ENCODE peak calls at places on chromosomes 16 and 17, in eight cellular contexts. One of them, this sample, is unnamed.

GRCh38 chr17:81460856-81461460 is 51.6 kb downstream of the ACTG1 start:
- DNase-seq in substantia nigra: no peak
- DNase-seq in nucleus accumbens: no peak
- DNase-seq in HTR-8/SVneo: no peak
- DNase-seq in activated CD8-positive, alpha-beta memory T cell treated with anti-CD3 and anti-CD28 coated beads for 1 hour: no peak
- DNase-seq in amygdala: no peak
- DNase-seq in stimulated activated CD8-positive, alpha-beta memory T cell treated with anti-CD3 and anti-CD28 coated beads, Interleukin-4, amount 100 ng/mL, for 1 hour: no peak
- DNase-seq in CD8-positive, alpha-beta T cell: no peak
- DNase-seq in this sample: no peak

GRCh38 chr17:14688134-14688533 is 387.3 kb downstream of the HS3ST3B1 start:
- DNase-seq in substantia nigra: no peak
- DNase-seq in nucleus accumbens: no peak
- DNase-seq in HTR-8/SVneo: no peak
- DNase-seq in activated CD8-positive, alpha-beta memory T cell treated with anti-CD3 and anti-CD28 coated beads for 1 hour: no peak
- DNase-seq in amygdala: no peak
- DNase-seq in stimulated activated CD8-positive, alpha-beta memory T cell treated with anti-CD3 and anti-CD28 coated beads, Interleukin-4, amount 100 ng/mL, for 1 hour: no peak
- DNase-seq in CD8-positive, alpha-beta T cell: no peak
- DNase-seq in this sample: no peak

GRCh38 chr17:62188713-62189112 is 123.6 kb upstream of the MED13 start:
- DNase-seq in substantia nigra: no peak
- DNase-seq in nucleus accumbens: no peak
- DNase-seq in HTR-8/SVneo: no peak
- DNase-seq in activated CD8-positive, alpha-beta memory T cell treated with anti-CD3 and anti-CD28 coated beads for 1 hour: no peak
- DNase-seq in amygdala: no peak
- DNase-seq in stimulated activated CD8-positive, alpha-beta memory T cell treated with anti-CD3 and anti-CD28 coated beads, Interleukin-4, amount 100 ng/mL, for 1 hour: no peak
- DNase-seq in CD8-positive, alpha-beta T cell: no peak
- DNase-seq in this sample: no peak

GRCh38 chr17:77654296-77654695 is 304.2 kb upstream of the TNRC6C start:
- DNase-seq in substantia nigra: no peak
- DNase-seq in nucleus accumbens: no peak
- DNase-seq in HTR-8/SVneo: no peak
- DNase-seq in activated CD8-positive, alpha-beta memory T cell treated with anti-CD3 and anti-CD28 coated beads for 1 hour: no peak
- DNase-seq in amygdala: no peak
- DNase-seq in stimulated activated CD8-positive, alpha-beta memory T cell treated with anti-CD3 and anti-CD28 coated beads, Interleukin-4, amount 100 ng/mL, for 1 hour: no peak
- DNase-seq in CD8-positive, alpha-beta T cell: no peak
- DNase-seq in this sample: no peak

GRCh38 chr16:34078697-34079096 is 619.3 kb downstream of the TP53TG3F start:
- DNase-seq in substantia nigra: no peak
- DNase-seq in nucleus accumbens: no peak
- DNase-seq in HTR-8/SVneo: no peak
- DNase-seq in activated CD8-positive, alpha-beta memory T cell treated with anti-CD3 and anti-CD28 coated beads for 1 hour: no peak
- DNase-seq in amygdala: no peak
- DNase-seq in stimulated activated CD8-positive, alpha-beta memory T cell treated with anti-CD3 and anti-CD28 coated beads, Interleukin-4, amount 100 ng/mL, for 1 hour: no peak
- DNase-seq in CD8-positive, alpha-beta T cell: no peak
- DNase-seq in this sample: peak; percentile 10

GRCh38 chr16:67939507-67940435 is 3.1 kb upstream of the PSMB10 start:
- DNase-seq in substantia nigra: no peak
- DNase-seq in nucleus accumbens: no peak
- DNase-seq in HTR-8/SVneo: no peak
- DNase-seq in activated CD8-positive, alpha-beta memory T cell treated with anti-CD3 and anti-CD28 coated beads for 1 hour: no peak
- DNase-seq in amygdala: no peak
- DNase-seq in stimulated activated CD8-positive, alpha-beta memory T cell treated with anti-CD3 and anti-CD28 coated beads, Interleukin-4, amount 100 ng/mL, for 1 hour: no peak
- DNase-seq in CD8-positive, alpha-beta T cell: peak; percentile 53
- DNase-seq in this sample: no peak

GRCh38 chr17:1241904-1242303 is 28.3 kb upstream of the BHLHA9 start:
- DNase-seq in substantia nigra: no peak
- DNase-seq in nucleus accumbens: no peak
- DNase-seq in HTR-8/SVneo: no peak
- DNase-seq in activated CD8-positive, alpha-beta memory T cell treated with anti-CD3 and anti-CD28 coated beads for 1 hour: no peak
- DNase-seq in amygdala: no peak
- DNase-seq in stimulated activated CD8-positive, alpha-beta memory T cell treated with anti-CD3 and anti-CD28 coated beads, Interleukin-4, amount 100 ng/mL, for 1 hour: no peak
- DNase-seq in CD8-positive, alpha-beta T cell: no peak
- DNase-seq in this sample: no peak

GRCh38 chr16:874366-875181 is 74.0 kb upstream of the GNG13 start:
- DNase-seq in substantia nigra: no peak
- DNase-seq in nucleus accumbens: no peak
- DNase-seq in HTR-8/SVneo: no peak
- DNase-seq in activated CD8-positive, alpha-beta memory T cell treated with anti-CD3 and anti-CD28 coated beads for 1 hour: no peak
- DNase-seq in amygdala: no peak
- DNase-seq in stimulated activated CD8-positive, alpha-beta memory T cell treated with anti-CD3 and anti-CD28 coated beads, Interleukin-4, amount 100 ng/mL, for 1 hour: no peak
- DNase-seq in CD8-positive, alpha-beta T cell: no peak
- DNase-seq in this sample: no peak

GRCh38 chr17:69560987-69561441 is 146.5 kb downstream of the MAP2K6 start:
- DNase-seq in substantia nigra: no peak
- DNase-seq in nucleus accumbens: no peak
- DNase-seq in HTR-8/SVneo: no peak
- DNase-seq in activated CD8-positive, alpha-beta memory T cell treated with anti-CD3 and anti-CD28 coated beads for 1 hour: no peak
- DNase-seq in amygdala: no peak
- DNase-seq in stimulated activated CD8-positive, alpha-beta memory T cell treated with anti-CD3 and anti-CD28 coated beads, Interleukin-4, amount 100 ng/mL, for 1 hour: no peak
- DNase-seq in CD8-positive, alpha-beta T cell: no peak
- DNase-seq in this sample: peak; percentile 85

GRCh38 chr16:50474138-50474537 is 74.1 kb upstream of the NKD1 start:
- DNase-seq in substantia nigra: no peak
- DNase-seq in nucleus accumbens: no peak
- DNase-seq in HTR-8/SVneo: no peak
- DNase-seq in activated CD8-positive, alpha-beta memory T cell treated with anti-CD3 and anti-CD28 coated beads for 1 hour: no peak
- DNase-seq in amygdala: no peak
- DNase-seq in stimulated activated CD8-positive, alpha-beta memory T cell treated with anti-CD3 and anti-CD28 coated beads, Interleukin-4, amount 100 ng/mL, for 1 hour: no peak
- DNase-seq in CD8-positive, alpha-beta T cell: no peak
- DNase-seq in this sample: no peak

GRCh38 chr17:66477615-66478283 is 175.3 kb downstream of the PRKCA start:
- DNase-seq in substantia nigra: no peak
- DNase-seq in nucleus accumbens: no peak
- DNase-seq in HTR-8/SVneo: no peak
- DNase-seq in activated CD8-positive, alpha-beta memory T cell treated with anti-CD3 and anti-CD28 coated beads for 1 hour: no peak
- DNase-seq in amygdala: no peak
- DNase-seq in stimulated activated CD8-positive, alpha-beta memory T cell treated with anti-CD3 and anti-CD28 coated beads, Interleukin-4, amount 100 ng/mL, for 1 hour: no peak
- DNase-seq in CD8-positive, alpha-beta T cell: no peak
- DNase-seq in this sample: no peak

GRCh38 chr17:77644981-77645380 is 313.5 kb upstream of the TNRC6C start:
- DNase-seq in substantia nigra: no peak
- DNase-seq in nucleus accumbens: no peak
- DNase-seq in HTR-8/SVneo: no peak
- DNase-seq in activated CD8-positive, alpha-beta memory T cell treated with anti-CD3 and anti-CD28 coated beads for 1 hour: no peak
- DNase-seq in amygdala: no peak
- DNase-seq in stimulated activated CD8-positive, alpha-beta memory T cell treated with anti-CD3 and anti-CD28 coated beads, Interleukin-4, amount 100 ng/mL, for 1 hour: no peak
- DNase-seq in CD8-positive, alpha-beta T cell: peak; percentile 59
- DNase-seq in this sample: no peak

GRCh38 chr17:57025876-57026275 is 47.9 kb downstream of the SCPEP1 start:
- DNase-seq in substantia nigra: no peak
- DNase-seq in nucleus accumbens: no peak
- DNase-seq in HTR-8/SVneo: no peak
- DNase-seq in activated CD8-positive, alpha-beta memory T cell treated with anti-CD3 and anti-CD28 coated beads for 1 hour: no peak
- DNase-seq in amygdala: no peak
- DNase-seq in stimulated activated CD8-positive, alpha-beta memory T cell treated with anti-CD3 and anti-CD28 coated beads, Interleukin-4, amount 100 ng/mL, for 1 hour: no peak
- DNase-seq in CD8-positive, alpha-beta T cell: no peak
- DNase-seq in this sample: no peak

GRCh38 chr16:12516621-12517309 is 286.9 kb downstream of the CPPED1 start:
- DNase-seq in substantia nigra: no peak
- DNase-seq in nucleus accumbens: no peak
- DNase-seq in HTR-8/SVneo: no peak
- DNase-seq in activated CD8-positive, alpha-beta memory T cell treated with anti-CD3 and anti-CD28 coated beads for 1 hour: no peak
- DNase-seq in amygdala: no peak
- DNase-seq in stimulated activated CD8-positive, alpha-beta memory T cell treated with anti-CD3 and anti-CD28 coated beads, Interleukin-4, amount 100 ng/mL, for 1 hour: no peak
- DNase-seq in CD8-positive, alpha-beta T cell: no peak
- DNase-seq in this sample: no peak

GRCh38 chr17:4017377-4017776 is 53.1 kb upstream of the ATP2A3 start:
- DNase-seq in substantia nigra: no peak
- DNase-seq in nucleus accumbens: no peak
- DNase-seq in HTR-8/SVneo: no peak
- DNase-seq in activated CD8-positive, alpha-beta memory T cell treated with anti-CD3 and anti-CD28 coated beads for 1 hour: no peak
- DNase-seq in amygdala: no peak
- DNase-seq in stimulated activated CD8-positive, alpha-beta memory T cell treated with anti-CD3 and anti-CD28 coated beads, Interleukin-4, amount 100 ng/mL, for 1 hour: no peak
- DNase-seq in CD8-positive, alpha-beta T cell: no peak
- DNase-seq in this sample: no peak

GRCh38 chr17:1480747-1481465 is 11.6 kb downstream of the MYO1C start:
- DNase-seq in substantia nigra: no peak
- DNase-seq in nucleus accumbens: no peak
- DNase-seq in HTR-8/SVneo: no peak
- DNase-seq in activated CD8-positive, alpha-beta memory T cell treated with anti-CD3 and anti-CD28 coated beads for 1 hour: no peak
- DNase-seq in amygdala: no peak
- DNase-seq in stimulated activated CD8-positive, alpha-beta memory T cell treated with anti-CD3 and anti-CD28 coated beads, Interleukin-4, amount 100 ng/mL, for 1 hour: no peak
- DNase-seq in CD8-positive, alpha-beta T cell: no peak
- DNase-seq in this sample: peak; percentile 99

GRCh38 chr17:69819316-69820087 is 255.5 kb upstream of the KCNJ16 start:
- DNase-seq in substantia nigra: no peak
- DNase-seq in nucleus accumbens: no peak
- DNase-seq in HTR-8/SVneo: no peak
- DNase-seq in activated CD8-positive, alpha-beta memory T cell treated with anti-CD3 and anti-CD28 coated beads for 1 hour: no peak
- DNase-seq in amygdala: no peak
- DNase-seq in stimulated activated CD8-positive, alpha-beta memory T cell treated with anti-CD3 and anti-CD28 coated beads, Interleukin-4, amount 100 ng/mL, for 1 hour: no peak
- DNase-seq in CD8-positive, alpha-beta T cell: no peak
- DNase-seq in this sample: no peak